ENCODE peak calls at places on chromosomes 12 and 14, in five cellular contexts. G, S, W, B and D are unnamed samples.
A peak's percentile ranks its signal among the peaks of the same experiment; 100 is the strongest.

GRCh38 chr12:117093431-117093830 is 5.8 kb downstream of the TESC start:
- DNase-seq in G (no peak), B (no peak), S (no peak), W (no peak), D (peak; percentile 66)

GRCh38 chr14:104680056-104680805 is 9.2 kb upstream of the INF2 start:
- DNase-seq in S (peak; percentile 81), B (peak; percentile 85), W (peak; percentile 85), G (peak; percentile 23), D (peak; percentile 82)

GRCh38 chr12:56565510-56566101 is 44.0 kb downstream of the RBMS2 start:
- DNase-seq in W (no peak), S (peak; percentile 95), G (peak; percentile 82), B (no peak), D (peak; percentile 89)

GRCh38 chr14:36256131-36256801 is 64.2 kb downstream of the MBIP start:
- DNase-seq in B (no peak), G (no peak), W (no peak), S (peak; percentile 9), D (no peak)

GRCh38 chr14:31159682-31160296 is 47.8 kb downstream of the HECTD1 start:
- DNase-seq in G (no peak), S (peak; percentile 88), B (no peak), W (no peak), D (no peak)

GRCh38 chr12:117469883-117470483 is 108.6 kb upstream of the NOS1 start:
- DNase-seq in G (no peak), S (no peak), W (no peak), B (no peak), D (no peak)

GRCh38 chr12:84842406-84843013 is 70.1 kb downstream of the SLC6A15 start:
- DNase-seq in W (peak; percentile 45), B (peak; percentile 30), G (no peak), S (peak; percentile 48), D (no peak)

GRCh38 chr12:120649442-120650248 is 9.2 kb downstream of the CABP1 start:
- DNase-seq in S (no peak), W (no peak), B (no peak), G (peak; percentile 36), D (peak; percentile 58)

GRCh38 chr12:91951571-91951970 is 194.1 kb downstream of the BTG1 start:
- DNase-seq in W (peak; percentile 3), B (peak; percentile 60), S (no peak), G (no peak), D (no peak)

GRCh38 chr14:100440758-100441203 is 117.6 kb downstream of the SLC25A47 start:
- DNase-seq in W (no peak), G (no peak), B (no peak), S (peak; percentile 69), D (no peak)

GRCh38 chr12:58463050-58463449 is 457.3 kb downstream of the LRIG3 start:
- DNase-seq in W (peak; percentile 9), B (peak; percentile 45), S (no peak), G (no peak), D (no peak)

GRCh38 chr12:89098390-89099102 is 253.8 kb downstream of the DUSP6 start:
- DNase-seq in B (no peak), W (no peak), G (peak; percentile 30), S (peak; percentile 17), D (peak; percentile 73)

GRCh38 chr12:100926669-100927248 is 132.2 kb downstream of the ANO4 start:
- DNase-seq in W (peak; percentile 10), G (no peak), S (no peak), B (peak; percentile 39), D (no peak)

GRCh38 chr12:52794479-52795331 is 1.2 kb downstream of the KRT3 start:
- DNase-seq in S (peak; percentile 30), W (no peak), B (peak; percentile 83), G (no peak), D (no peak)

GRCh38 chr14:58599145-58599544 is 38.6 kb upstream of the DACT1 start:
- DNase-seq in B (no peak), S (no peak), G (no peak), W (no peak), D (no peak)

GRCh38 chr14:52080817-52081755 is 12.2 kb upstream of the NID2 start:
- DNase-seq in B (peak; percentile 82), G (no peak), S (peak; percentile 96), W (no peak), D (no peak)

GRCh38 chr12:88417531-88417930 is 162.7 kb downstream of the KITLG start:
- DNase-seq in B (no peak), W (no peak), G (no peak), S (no peak), D (no peak)

GRCh38 chr12:56271031-56271430 is 4.3 kb downstream of the COQ10A start:
- DNase-seq in B (peak; percentile 16), W (no peak), S (peak; percentile 17), G (no peak), D (no peak)

GRCh38 chr12:7265251-7265650 is 38.6 kb upstream of the ACSM4 start:
- DNase-seq in S (no peak), G (no peak), B (peak; percentile 59), W (no peak), D (no peak)

GRCh38 chr12:108495054-108495453 is 20.0 kb upstream of the FICD start:
- DNase-seq in W (no peak), B (peak; percentile 22), G (no peak), S (peak; percentile 36), D (no peak)

GRCh38 chr12:120231316-120232011 is 30.6 kb upstream of the RPLP0 start:
- DNase-seq in G (peak; percentile 58), B (peak; percentile 97), S (peak; percentile 87), W (peak; percentile 94), D (peak; percentile 90)

GRCh38 chr14:74941676-74942097 is 13.7 kb downstream of the PGF start:
- DNase-seq in S (peak; percentile 47), G (peak; percentile 58), W (no peak), B (no peak), D (peak; percentile 85)

GRCh38 chr12:6097384-6097783 is 27.1 kb downstream of the VWF start:
- DNase-seq in B (peak; percentile 95), S (no peak), W (peak; percentile 37), G (no peak), D (no peak)

GRCh38 chr12:3003593-3003992 is 44.4 kb downstream of the TEAD4 start:
- DNase-seq in G (no peak), W (no peak), B (no peak), S (no peak), D (no peak)

GRCh38 chr12:6199531-6200265 is 502 bp upstream of the CD9 start:
- DNase-seq in G (no peak), B (no peak), W (no peak), S (peak; percentile 74), D (peak; percentile 92)

GRCh38 chr14:67480011-67480410 is 8.5 kb downstream of the TMEM229B start:
- DNase-seq in G (no peak), W (no peak), S (no peak), B (no peak), D (peak; percentile 46)

GRCh38 chr14:90109858-90110257 is 48.1 kb downstream of the KCNK13 start:
- DNase-seq in S (no peak), W (peak; percentile 21), B (no peak), G (no peak), D (no peak)

GRCh38 chr12:11837318-11837934 is 188.0 kb downstream of the ETV6 start:
- DNase-seq in S (no peak), B (no peak), W (no peak), G (no peak), D (no peak)

GRCh38 chr14:72636094-72636493 is 257.8 kb downstream of the DPF3 start:
- DNase-seq in W (no peak), S (no peak), G (no peak), B (no peak), D (no peak)

GRCh38 chr12:53953831-53954693 is 641 bp upstream of the HOXC12 start:
- DNase-seq in G (no peak), S (no peak), B (no peak), W (no peak), D (no peak)

DNA sequence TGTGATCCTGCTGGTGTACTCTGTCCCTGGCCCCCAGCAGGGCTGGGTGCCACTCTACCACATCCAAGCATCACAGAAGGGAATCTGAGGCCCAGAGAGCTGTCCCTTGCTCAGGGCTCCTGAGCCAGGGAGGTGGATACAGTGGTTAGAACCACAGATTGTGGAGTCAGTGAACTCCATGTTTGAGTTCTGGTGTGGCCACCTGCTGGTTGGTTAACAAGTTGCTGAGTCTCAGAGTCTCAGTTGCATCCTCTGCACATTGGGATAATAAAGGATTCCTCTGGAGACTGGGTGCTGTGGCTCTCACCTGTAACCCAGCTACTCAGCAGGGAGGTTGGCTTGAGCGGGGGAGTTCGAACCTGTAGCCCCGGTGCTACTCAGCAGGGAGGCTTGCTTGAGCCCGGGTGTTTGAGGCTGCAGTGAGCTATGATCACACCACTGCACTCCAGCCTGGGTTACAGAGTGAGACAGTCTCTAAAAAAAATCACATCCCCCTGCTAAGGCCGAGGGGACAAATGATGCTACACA is 39.4 kb downstream of the MVK start:
- DNase-seq in B (peak; percentile 29), W (no peak), G (no peak), S (peak; percentile 8), D (no peak)
- TF ChIP-seq CTCF in B (peak; percentile 39), W (no peak), G (peak; percentile 22), S (peak; percentile 34), D (peak; percentile 16)

DNA sequence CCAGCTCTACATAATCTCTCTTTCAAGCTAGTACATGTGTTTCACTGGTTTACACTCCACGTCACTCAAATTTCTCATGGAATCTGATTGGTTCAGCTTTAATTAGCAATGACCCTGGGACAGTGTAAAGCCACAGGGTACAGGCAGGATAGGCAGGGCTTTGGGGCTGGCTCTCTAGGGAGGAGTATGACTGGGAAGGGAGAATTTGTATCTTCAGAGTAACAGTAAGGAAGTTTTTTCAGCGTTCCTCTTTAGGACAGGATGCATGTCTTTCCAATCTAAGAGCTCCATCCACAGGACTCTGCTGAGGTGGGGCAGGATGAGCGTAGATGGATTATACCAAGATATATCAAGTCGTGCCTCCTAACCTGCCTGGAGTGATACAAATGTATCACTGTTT is 112.0 kb upstream of the CLEC14A start:
- DNase-seq in G (no peak), W (no peak), B (no peak), S (no peak), D (no peak)
- TF ChIP-seq CTCF in G (no peak), W (no peak), B (no peak), S (no peak), D (no peak)

DNA sequence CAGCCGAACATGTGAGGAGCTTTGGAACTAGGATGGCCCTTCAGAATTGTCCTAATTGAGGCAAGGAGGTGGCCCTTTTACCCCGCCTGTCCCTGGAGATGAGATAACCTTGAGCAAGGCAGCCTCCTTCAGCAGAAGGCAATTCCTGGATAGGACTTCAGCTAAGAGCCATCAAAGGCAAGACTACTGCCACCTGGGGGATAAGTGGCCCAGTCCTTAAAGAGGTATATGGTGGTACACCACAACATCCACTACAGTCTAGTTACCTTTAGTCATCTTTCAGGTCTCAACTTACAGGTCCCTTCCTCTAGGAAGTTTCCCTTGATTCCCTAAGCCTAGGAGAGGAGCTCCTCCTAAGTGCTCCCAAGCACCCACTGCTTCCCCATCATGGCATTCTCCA is 204.2 kb upstream of the CDKN3 start:
- DNase-seq in W (no peak), S (no peak), G (no peak), B (no peak), D (no peak)
- TF ChIP-seq CTCF in W (no peak), S (no peak), G (no peak), B (no peak), D (no peak)

DNA sequence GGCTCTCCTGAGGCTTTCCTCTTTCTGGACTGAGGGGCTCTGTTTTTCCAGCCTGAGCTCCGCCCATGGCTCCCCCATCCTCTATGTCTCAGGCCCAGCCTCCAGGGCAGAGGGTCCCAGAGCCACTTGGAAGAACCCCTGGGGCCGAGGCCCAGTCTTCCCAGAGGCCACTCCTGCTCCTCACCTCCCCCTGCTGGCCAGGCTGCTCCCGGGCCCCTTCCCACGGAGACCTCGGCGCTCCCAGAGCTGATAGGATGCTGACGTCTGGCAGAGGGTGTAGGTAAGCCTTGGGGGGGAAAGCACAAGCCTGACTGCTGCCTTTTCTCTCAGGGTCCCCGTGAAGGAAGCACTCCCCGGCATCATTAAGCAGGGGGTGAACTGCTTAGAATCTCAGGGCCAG is 51.4 kb downstream of the ERH start:
- DNase-seq in S (peak; percentile 16), B (no peak), W (no peak), G (peak; percentile 29), D (no peak)
- TF ChIP-seq CTCF in S (peak; percentile 74), B (peak; percentile 47), W (no peak), G (peak; percentile 64), D (peak; percentile 18)